ENCODE peak calls at places on chromosome 4, in five cellular contexts. K, L, Y, O and B are unnamed samples.
A peak's percentile ranks its signal among the peaks of the same experiment; 100 is the strongest.

GRCh38 chr4:38857354-38858096 is 908 bp upstream of the TLR6 start:
- DNase-seq in Y (no peak), O (peak; percentile 40), K (peak; percentile 85), L (peak; percentile 96), B (no peak)

GRCh38 chr4:16794816-16795445 is 103.5 kb downstream of the LDB2 start:
- DNase-seq in K (peak; percentile 59), O (peak; percentile 4), Y (peak; percentile 74), L (no peak), B (no peak)

GRCh38 chr4:111618908-111619307 is 526.3 kb upstream of the FAM241A start:
- DNase-seq in L (no peak), Y (no peak), K (no peak), O (no peak), B (no peak)

GRCh38 chr4:110196871-110197420 is 1.5 kb downstream of the ELOVL6 start:
- DNase-seq in O (peak; percentile 12), L (no peak), Y (peak; percentile 55), K (peak; percentile 36), B (peak; percentile 69)

GRCh38 chr4:89904524-89904923 is 9.9 kb downstream of the MMRN1 start:
- DNase-seq in K (no peak), Y (no peak), L (no peak), O (no peak), B (no peak)

GRCh38 chr4:15778742-15779231 is 659 bp downstream of the CD38 start:
- DNase-seq in L (no peak), O (no peak), Y (peak; percentile 38), K (no peak), B (no peak)

GRCh38 chr4:38089961-38090360 is 129.8 kb downstream of the PTTG2 start:
- DNase-seq in O (no peak), Y (no peak), K (no peak), L (no peak), B (no peak)

GRCh38 chr4:93897559-93897958 is 69.0 kb downstream of the ATOH1 start:
- DNase-seq in Y (no peak), L (peak; percentile 33), K (peak; percentile 24), O (no peak), B (no peak)

GRCh38 chr4:17142232-17142711 is 243.8 kb upstream of the LDB2 start:
- DNase-seq in Y (no peak), K (no peak), L (peak; percentile 0), O (no peak), B (no peak)

GRCh38 chr4:108303488-108304177 is 134.9 kb upstream of the LEF1 start:
- DNase-seq in K (no peak), O (no peak), L (peak; percentile 64), Y (no peak), B (no peak)

GRCh38 chr4:108118505-108118904 is 50.2 kb downstream of the LEF1 start:
- DNase-seq in Y (no peak), L (peak; percentile 75), K (no peak), O (no peak), B (no peak)

GRCh38 chr4:1044469-1045192 is 33.2 kb downstream of the FGFRL1 start:
- DNase-seq in L (no peak), Y (no peak), O (no peak), K (no peak), B (peak; percentile 66)

GRCh38 chr4:36303430-36304137 is 22.2 kb downstream of the DTHD1 start:
- DNase-seq in Y (no peak), O (no peak), K (no peak), L (no peak), B (no peak)

GRCh38 chr4:5919044-5919443 is 26.2 kb upstream of the CRMP1 start:
- DNase-seq in L (no peak), K (no peak), Y (no peak), O (no peak), B (peak; percentile 25)

GRCh38 chr4:39931441-39931901 is 46.2 kb downstream of the PDS5A start:
- DNase-seq in Y (no peak), O (no peak), L (no peak), K (no peak), B (no peak)

GRCh38 chr4:1976416-1977352 is 32.1 kb downstream of the NELFA start:
- DNase-seq in O (no peak), Y (peak; percentile 26), L (no peak), K (no peak), B (no peak)